ENCODE peak calls at places on chromosomes 16 and 17, in nine cellular contexts. L, R, M, C, Y, Z, X, P and B are unnamed samples.

GRCh38 chr16:59440502-59440901 is 706.4 kb upstream of the GOT2 start:
- DNase-seq in M (no peak), L (no peak), Z (no peak), Y (no peak), R (no peak), P (no peak), X (no peak), C (no peak), B (no peak)

GRCh38 chr17:16450028-16450427 is 34.7 kb downstream of the TRPV2 start:
- DNase-seq in R (no peak), X (no peak), Z (no peak), M (no peak), L (no peak), C (no peak), P (no peak), Y (no peak), B (no peak)

GRCh38 chr17:12133183-12133582 is 112.5 kb downstream of the MAP2K4 start:
- DNase-seq in X (no peak), P (no peak), C (no peak), R (no peak), M (no peak), L (no peak), Y (no peak), Z (no peak), B (no peak)

GRCh38 chr16:87263418-87264052 is 53.7 kb downstream of the C16orf95 start:
- DNase-seq in C (no peak), Y (peak), X (no peak), L (no peak), M (no peak), R (no peak), P (no peak), Z (peak), B (peak)

GRCh38 chr16:74740795-74741304 is 33.8 kb downstream of the FA2H start:
- DNase-seq in P (no peak), Y (peak), L (no peak), R (no peak), Z (peak), M (no peak), X (peak), C (no peak), B (peak)

GRCh38 chr16:56549744-56550385 is 15.0 kb upstream of the MT4 start:
- DNase-seq in R (no peak), Y (no peak), C (no peak), X (no peak), L (no peak), M (no peak), Z (no peak), P (no peak), B (no peak)

GRCh38 chr17:77869665-77870132 is 88.8 kb upstream of the TNRC6C start:
- DNase-seq in C (no peak), M (no peak), P (no peak), R (no peak), L (no peak), Y (peak), X (no peak), Z (no peak), B (peak)

GRCh38 chr16:81275064-81275532 is 36.6 kb downstream of the BCO1 start:
- DNase-seq in C (no peak), P (no peak), X (no peak), L (no peak), Z (no peak), M (no peak), R (no peak), Y (peak), B (peak)

GRCh38 chr17:32976605-32977004 is 15.0 kb upstream of the SPACA3 start:
- DNase-seq in Z (no peak), M (no peak), C (no peak), P (no peak), X (no peak), R (no peak), L (no peak), Y (no peak), B (no peak)

GRCh38 chr17:37743875-37744632 is 805 bp downstream of the HNF1B start:
- DNase-seq in Y (peak), C (no peak), X (no peak), M (no peak), Z (no peak), L (no peak), P (no peak), R (peak), B (peak)

GRCh38 chr16:23597003-23597756 is 1.1 kb upstream of the NDUFAB1 start:
- DNase-seq in X (no peak), C (no peak), M (peak), L (peak), R (peak), Y (no peak), Z (no peak), P (peak), B (no peak)

GRCh38 chr17:72165202-72165972 is 44.6 kb downstream of the SOX9 start:
- DNase-seq in M (no peak), P (no peak), Y (no peak), Z (no peak), L (no peak), R (peak), C (no peak), X (no peak), B (no peak)

GRCh38 chr17:79340286-79340685 is 265.7 kb downstream of the ENGASE start:
- DNase-seq in C (no peak), P (no peak), X (no peak), R (no peak), L (no peak), Z (no peak), M (no peak), Y (no peak), B (peak)

GRCh38 chr16:81560979-81561657 is 116.5 kb downstream of the CMIP start:
- DNase-seq in X (no peak), P (no peak), Z (no peak), R (no peak), M (no peak), Y (no peak), L (no peak), C (no peak), B (no peak)

GRCh38 chr17:58281511-58282011 is 826 bp upstream of the MPO start:
- DNase-seq in R (no peak), Y (no peak), Z (no peak), X (no peak), C (no peak), P (no peak), L (peak), M (peak), B (no peak)

GRCh38 chr17:39217734-39218369 is 7.9 kb downstream of the STAC2 start:
- DNase-seq in C (no peak), L (no peak), M (no peak), X (no peak), P (no peak), Z (no peak), R (no peak), Y (no peak), B (no peak)

GRCh38 chr17:70134777-70135176 is 34.6 kb upstream of the KCNJ2 start:
- DNase-seq in R (no peak), P (no peak), M (no peak), Y (no peak), Z (no peak), X (no peak), C (no peak), L (no peak), B (no peak)

GRCh38 chr17:63078707-63079106 is 112.7 kb downstream of the TANC2 start:
- DNase-seq in R (no peak), X (no peak), C (no peak), Z (no peak), Y (no peak), L (no peak), M (no peak), P (no peak), B (no peak)

GRCh38 chr17:70172921-70173320 is 3.6 kb downstream of the KCNJ2 start:
- DNase-seq in Y (no peak), M (no peak), L (no peak), C (no peak), P (no peak), Z (no peak), R (no peak), X (no peak), B (no peak)

GRCh38 chr16:52537463-52537862 is 9.5 kb downstream of the TOX3 start:
- DNase-seq in C (no peak), R (no peak), M (no peak), L (no peak), X (peak), Y (peak), P (no peak), Z (no peak), B (no peak)

GRCh38 chr16:67563708-67564468 is 1.6 kb downstream of the CTCF start:
- DNase-seq in P (no peak), X (peak), L (peak), M (peak), Z (peak), R (peak), Y (peak), C (no peak), B (no peak)

GRCh38 chr16:3641801-3642396 is 12.6 kb upstream of the DNASE1 start:
- DNase-seq in P (no peak), Z (no peak), R (no peak), M (no peak), L (no peak), C (peak), Y (peak), X (no peak), B (peak)